ENCODE peak calls at places on chromosomes 2 and 18, in nine cellular contexts. U is GM13976, B is BE2C, P is AG04449, J is neural crest cell, T is endothelial cell, C is hepatocyte, W is kidney, O is AG10803. G is an unnamed sample.

GRCh38 chr2:237725661-237726060 is 72.9 kb upstream of the RBM44 start:
- DNase-seq in U (no peak), B (no peak), P (no peak), J (no peak), T (no peak), C (peak), W (no peak), O (no peak), G (no peak)

GRCh38 chr2:230677182-230677946 is 35.3 kb upstream of the CAB39 start:
- DNase-seq in U (no peak), B (no peak), P (no peak), J (no peak), T (no peak), C (no peak), W (no peak), O (peak), G (no peak)

GRCh38 chr2:55418072-55418471 is 1.6 kb downstream of the CCDC88A start:
- DNase-seq in U (no peak), B (no peak), P (no peak), J (no peak), T (no peak), C (no peak), W (no peak), O (peak), G (no peak)

GRCh38 chr2:156399224-156399949 is 36.8 kb upstream of the GPD2 start:
- DNase-seq in U (no peak), B (no peak), P (no peak), J (no peak), T (no peak), C (peak), W (no peak), O (peak), G (no peak)

GRCh38 chr2:130728549-130729310 is at the start of gene GPR148:
- DNase-seq in U (no peak), B (no peak), P (no peak), J (no peak), T (no peak), C (no peak), W (no peak), O (no peak), G (no peak)

GRCh38 chr18:53796042-53796729 is 428.3 kb downstream of the MBD2 start:
- DNase-seq in U (peak), B (no peak), P (peak), J (no peak), T (no peak), C (peak), W (no peak), O (peak), G (no peak)

GRCh38 chr2:179302764-179303561 is 38.3 kb upstream of the SESTD1 start:
- DNase-seq in U (no peak), B (no peak), P (no peak), J (no peak), T (no peak), C (no peak), W (no peak), O (no peak), G (no peak)

GRCh38 chr2:63009490-63009889 is 41.1 kb upstream of the OTX1 start:
- DNase-seq in U (no peak), B (no peak), P (no peak), J (no peak), T (no peak), C (no peak), W (no peak), O (no peak), G (no peak)

GRCh38 chr2:11710210-11710609 is 36.2 kb upstream of the LPIN1 start:
- DNase-seq in U (no peak), B (no peak), P (no peak), J (no peak), T (no peak), C (peak), W (no peak), O (peak), G (no peak)

GRCh38 chr2:148096012-148096411 is 75.1 kb downstream of the MBD5 start:
- DNase-seq in U (no peak), B (no peak), P (no peak), J (no peak), T (no peak), C (no peak), W (no peak), O (peak), G (no peak)

GRCh38 chr2:169038338-169038757 is 7.2 kb upstream of the ABCB11 start:
- DNase-seq in U (peak), B (no peak), P (no peak), J (no peak), T (no peak), C (no peak), W (no peak), O (no peak), G (no peak)

GRCh38 chr18:30432349-30432748 is 610.2 kb downstream of the DSC3 start:
- DNase-seq in U (no peak), B (no peak), P (no peak), J (no peak), T (no peak), C (no peak), W (no peak), O (no peak), G (no peak)

GRCh38 chr2:210713122-210713521 is 156.7 kb downstream of the CPS1 start:
- DNase-seq in U (no peak), B (no peak), P (no peak), J (no peak), T (no peak), C (no peak), W (no peak), O (no peak), G (no peak)

GRCh38 chr2:45935791-45936622 is 284.5 kb downstream of the PRKCE start:
- DNase-seq in U (peak), B (peak), P (peak), J (peak), T (peak), C (peak), W (peak), O (peak), G (peak)

DNA sequence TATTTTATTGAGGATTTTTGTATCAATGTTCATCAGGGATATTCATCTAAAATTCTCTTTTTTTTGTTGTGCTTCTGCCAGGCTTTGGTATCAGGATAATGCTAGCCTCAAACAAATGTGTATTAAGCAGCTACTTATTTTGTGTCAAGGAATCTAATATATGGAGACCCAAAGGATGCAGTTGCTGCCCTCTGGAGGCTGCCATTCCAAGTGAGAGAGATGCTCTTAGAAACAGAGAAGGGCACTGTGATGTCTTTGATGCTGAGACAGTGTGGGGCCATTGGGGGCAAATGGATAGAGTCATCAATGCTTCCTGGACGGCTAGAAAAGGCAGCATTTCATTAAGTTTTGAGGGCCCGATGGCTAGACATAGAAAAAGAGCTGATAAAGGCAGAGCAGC is 292.6 kb downstream of the SETBP1 start:
- DNase-seq in U (no peak), B (no peak), P (no peak), J (no peak), T (no peak), C (no peak), W (no peak), O (no peak), G (no peak)
- TF ChIP-seq CTCF in U (no peak), B (no peak), P (peak), J (no peak), T (no peak), C (peak), W (no peak), O (peak), G (no peak)

GRCh38 chr2:5022056-5022455 is 670.1 kb upstream of the SOX11 start:
- DNase-seq in U (no peak), B (no peak), P (no peak), J (no peak), T (no peak), C (no peak), W (no peak), O (no peak), G (no peak)
- TF ChIP-seq CTCF in U (no peak), B (no peak), P (no peak), J (no peak), T (no peak), C (no peak), W (no peak), O (no peak), G (no peak)

DNA sequence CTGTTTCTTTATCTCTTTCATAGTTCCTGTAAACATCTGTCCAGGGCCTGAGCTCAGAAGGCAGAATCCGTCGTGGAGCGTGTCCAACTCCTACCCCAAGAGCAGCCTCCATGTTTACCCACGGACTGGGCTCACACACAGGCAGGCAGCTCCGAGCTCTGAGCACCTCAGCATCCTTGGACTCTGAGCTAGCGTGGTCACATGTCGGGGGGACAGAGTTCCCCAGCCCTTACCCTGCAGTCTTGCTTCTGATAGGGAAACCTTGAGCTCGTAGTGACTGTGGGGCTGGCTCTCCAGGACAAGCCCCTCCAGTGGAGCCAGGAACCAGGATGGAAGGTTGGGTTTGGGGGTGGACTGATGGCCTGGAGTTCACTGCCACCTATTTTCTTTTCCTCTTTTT is 15.1 kb upstream of the ST3GAL5 start:
- DNase-seq in U (no peak), B (no peak), P (no peak), J (no peak), T (no peak), C (no peak), W (no peak), O (no peak), G (no peak)
- TF ChIP-seq CTCF in U (no peak), B (no peak), P (no peak), J (no peak), T (no peak), C (no peak), W (no peak), O (no peak), G (no peak)

DNA sequence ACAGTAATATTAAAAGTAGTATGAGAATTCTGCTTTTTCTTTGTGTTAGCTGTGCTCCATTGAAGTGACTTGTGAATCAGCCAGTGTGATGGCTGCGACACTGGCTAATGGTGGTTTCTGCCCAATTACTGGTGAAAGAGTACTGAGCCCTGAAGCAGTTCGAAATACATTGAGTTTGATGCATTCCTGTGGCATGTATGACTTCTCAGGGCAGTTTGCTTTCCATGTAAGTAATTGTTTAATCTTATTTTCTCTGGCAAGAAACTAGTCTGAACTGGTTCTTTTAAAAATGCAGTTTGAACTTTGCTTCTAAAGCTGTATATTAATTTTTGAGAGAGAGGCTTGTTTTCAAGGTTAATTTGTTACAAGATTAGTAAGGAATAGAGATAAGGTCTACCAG is 46.6 kb downstream of the GLS start:
- DNase-seq in U (no peak), B (no peak), P (no peak), J (no peak), T (no peak), C (no peak), W (no peak), O (peak), G (no peak)
- TF ChIP-seq CTCF in U (no peak), B (no peak), P (no peak), J (no peak), T (no peak), C (no peak), W (no peak), O (no peak), G (no peak)